ENCODE peak calls at places on chromosomes 12 and 14, in six cellular contexts. One of them, this sample, is unnamed.

GRCh38 chr14:100636559-100636958 is 49.3 kb upstream of the BEGAIN start:
- DNase-seq in posterior vena cava: no peak
- DNase-seq in ovary: no peak
- DNase-seq in GM04504: no peak
- DNase-seq in activated T-cell treated with anti-CD3 and anti-CD28 coated beads for 48 hours: no peak
- DNase-seq in NCI-H2081: no peak
- DNase-seq in this sample: no peak

GRCh38 chr14:23095196-23096108 is at the start of gene C14orf119:
- DNase-seq in activated T-cell treated with anti-CD3 and anti-CD28 coated beads for 48 hours: peak
- DNase-seq in posterior vena cava: peak
- DNase-seq in NCI-H2081: no peak
- DNase-seq in ovary: peak
- DNase-seq in GM04504: peak
- DNase-seq in this sample: peak

GRCh38 chr12:78914859-78915331 is 50.3 kb downstream of the SYT1 start:
- DNase-seq in ovary: no peak
- DNase-seq in activated T-cell treated with anti-CD3 and anti-CD28 coated beads for 48 hours: no peak
- DNase-seq in NCI-H2081: no peak
- DNase-seq in posterior vena cava: no peak
- DNase-seq in GM04504: no peak
- DNase-seq in this sample: no peak

GRCh38 chr12:110824342-110824741 is 22.4 kb upstream of the CCDC63 start:
- DNase-seq in activated T-cell treated with anti-CD3 and anti-CD28 coated beads for 48 hours: no peak
- DNase-seq in posterior vena cava: no peak
- DNase-seq in ovary: no peak
- DNase-seq in NCI-H2081: no peak
- DNase-seq in GM04504: no peak
- DNase-seq in this sample: no peak

GRCh38 chr12:70823182-70823976 is 97.2 kb downstream of the PTPRR start:
- DNase-seq in ovary: no peak
- DNase-seq in posterior vena cava: no peak
- DNase-seq in GM04504: no peak
- DNase-seq in NCI-H2081: no peak
- DNase-seq in activated T-cell treated with anti-CD3 and anti-CD28 coated beads for 48 hours: no peak
- DNase-seq in this sample: no peak

GRCh38 chr12:1611775-1612174 is 17.3 kb upstream of the WNT5B start:
- DNase-seq in activated T-cell treated with anti-CD3 and anti-CD28 coated beads for 48 hours: no peak
- DNase-seq in ovary: no peak
- DNase-seq in posterior vena cava: no peak
- DNase-seq in GM04504: peak
- DNase-seq in NCI-H2081: no peak
- DNase-seq in this sample: no peak

GRCh38 chr14:75454963-75455546 is 27.2 kb downstream of the JDP2 start:
- DNase-seq in NCI-H2081: no peak
- DNase-seq in ovary: peak
- DNase-seq in posterior vena cava: peak
- DNase-seq in GM04504: peak
- DNase-seq in activated T-cell treated with anti-CD3 and anti-CD28 coated beads for 48 hours: no peak
- DNase-seq in this sample: peak

GRCh38 chr12:78191611-78192010 is 360.9 kb downstream of the NAV3 start:
- DNase-seq in activated T-cell treated with anti-CD3 and anti-CD28 coated beads for 48 hours: no peak
- DNase-seq in ovary: no peak
- DNase-seq in NCI-H2081: no peak
- DNase-seq in GM04504: no peak
- DNase-seq in posterior vena cava: no peak
- DNase-seq in this sample: no peak

GRCh38 chr14:74426202-74426582 is at the start of gene SYNDIG1L:
- DNase-seq in ovary: no peak
- DNase-seq in activated T-cell treated with anti-CD3 and anti-CD28 coated beads for 48 hours: no peak
- DNase-seq in GM04504: no peak
- DNase-seq in posterior vena cava: no peak
- DNase-seq in NCI-H2081: no peak
- DNase-seq in this sample: no peak

GRCh38 chr14:101069666-101070362 is 166.3 kb upstream of the RTL1 start:
- DNase-seq in ovary: peak
- DNase-seq in NCI-H2081: no peak
- DNase-seq in posterior vena cava: peak
- DNase-seq in activated T-cell treated with anti-CD3 and anti-CD28 coated beads for 48 hours: no peak
- DNase-seq in GM04504: no peak
- DNase-seq in this sample: no peak

GRCh38 chr14:54109521-54110120 is 153.0 kb upstream of the BMP4 start:
- DNase-seq in NCI-H2081: no peak
- DNase-seq in posterior vena cava: no peak
- DNase-seq in ovary: no peak
- DNase-seq in activated T-cell treated with anti-CD3 and anti-CD28 coated beads for 48 hours: no peak
- DNase-seq in GM04504: no peak
- DNase-seq in this sample: no peak

GRCh38 chr14:99425272-99425681 is 55.4 kb downstream of the SETD3 start:
- DNase-seq in activated T-cell treated with anti-CD3 and anti-CD28 coated beads for 48 hours: no peak
- DNase-seq in NCI-H2081: peak
- DNase-seq in posterior vena cava: no peak
- DNase-seq in ovary: no peak
- DNase-seq in GM04504: no peak
- DNase-seq in this sample: no peak

GRCh38 chr12:43676183-43676813 is 82.3 kb downstream of the PUS7L start:
- DNase-seq in activated T-cell treated with anti-CD3 and anti-CD28 coated beads for 48 hours: no peak
- DNase-seq in GM04504: no peak
- DNase-seq in posterior vena cava: no peak
- DNase-seq in ovary: no peak
- DNase-seq in NCI-H2081: no peak
- DNase-seq in this sample: no peak

GRCh38 chr14:22980672-22981089 is 1.7 kb downstream of the AJUBA start:
- DNase-seq in ovary: peak
- DNase-seq in NCI-H2081: no peak
- DNase-seq in activated T-cell treated with anti-CD3 and anti-CD28 coated beads for 48 hours: peak
- DNase-seq in posterior vena cava: no peak
- DNase-seq in GM04504: no peak
- DNase-seq in this sample: peak

GRCh38 chr12:89451876-89452275 is 72.7 kb downstream of the GALNT4 start:
- DNase-seq in NCI-H2081: no peak
- DNase-seq in activated T-cell treated with anti-CD3 and anti-CD28 coated beads for 48 hours: no peak
- DNase-seq in posterior vena cava: no peak
- DNase-seq in GM04504: peak
- DNase-seq in ovary: peak
- DNase-seq in this sample: peak

GRCh38 chr12:78240827-78241226 is 410.1 kb downstream of the NAV3 start:
- DNase-seq in activated T-cell treated with anti-CD3 and anti-CD28 coated beads for 48 hours: no peak
- DNase-seq in NCI-H2081: no peak
- DNase-seq in GM04504: no peak
- DNase-seq in posterior vena cava: no peak
- DNase-seq in ovary: no peak
- DNase-seq in this sample: no peak

GRCh38 chr12:54526800-54527630 is 22.4 kb upstream of the PDE1B start:
- DNase-seq in GM04504: no peak
- DNase-seq in posterior vena cava: no peak
- DNase-seq in activated T-cell treated with anti-CD3 and anti-CD28 coated beads for 48 hours: peak
- DNase-seq in NCI-H2081: peak
- DNase-seq in ovary: peak
- DNase-seq in this sample: peak

GRCh38 chr14:32939254-32940065 is 781 bp downstream of the NPAS3 start:
- DNase-seq in ovary: peak
- DNase-seq in NCI-H2081: peak
- DNase-seq in posterior vena cava: peak
- DNase-seq in GM04504: peak
- DNase-seq in activated T-cell treated with anti-CD3 and anti-CD28 coated beads for 48 hours: no peak
- DNase-seq in this sample: peak

GRCh38 chr12:77049767-77050353 is 15.5 kb downstream of the E2F7 start:
- DNase-seq in posterior vena cava: no peak
- DNase-seq in activated T-cell treated with anti-CD3 and anti-CD28 coated beads for 48 hours: no peak
- DNase-seq in GM04504: peak
- DNase-seq in ovary: no peak
- DNase-seq in NCI-H2081: peak
- DNase-seq in this sample: no peak

GRCh38 chr12:124379938-124380754 is 85.3 kb downstream of the RFLNA start:
- DNase-seq in ovary: peak
- DNase-seq in GM04504: no peak
- DNase-seq in NCI-H2081: no peak
- DNase-seq in activated T-cell treated with anti-CD3 and anti-CD28 coated beads for 48 hours: no peak
- DNase-seq in posterior vena cava: peak
- DNase-seq in this sample: peak

GRCh38 chr12:63238892-63239291 is 87.9 kb upstream of the AVPR1A start:
- DNase-seq in NCI-H2081: no peak
- DNase-seq in ovary: no peak
- DNase-seq in GM04504: no peak
- DNase-seq in activated T-cell treated with anti-CD3 and anti-CD28 coated beads for 48 hours: no peak
- DNase-seq in posterior vena cava: no peak
- DNase-seq in this sample: no peak

GRCh38 chr14:45838597-45838996 is 585.6 kb upstream of the MIS18BP1 start:
- DNase-seq in GM04504: no peak
- DNase-seq in posterior vena cava: no peak
- DNase-seq in NCI-H2081: peak
- DNase-seq in ovary: no peak
- DNase-seq in activated T-cell treated with anti-CD3 and anti-CD28 coated beads for 48 hours: no peak
- DNase-seq in this sample: no peak

GRCh38 chr14:93201155-93201704 is 5.6 kb downstream of the GON7 start:
- DNase-seq in NCI-H2081: no peak
- DNase-seq in activated T-cell treated with anti-CD3 and anti-CD28 coated beads for 48 hours: no peak
- DNase-seq in ovary: no peak
- DNase-seq in GM04504: no peak
- DNase-seq in posterior vena cava: no peak
- DNase-seq in this sample: no peak

GRCh38 chr12:40565029-40565633 is 127.1 kb upstream of the CNTN1 start:
- DNase-seq in NCI-H2081: no peak
- DNase-seq in ovary: no peak
- DNase-seq in GM04504: no peak
- DNase-seq in posterior vena cava: no peak
- DNase-seq in activated T-cell treated with anti-CD3 and anti-CD28 coated beads for 48 hours: no peak
- DNase-seq in this sample: no peak

GRCh38 chr14:105149146-105149781 is 19.3 kb downstream of the JAG2 start:
- DNase-seq in activated T-cell treated with anti-CD3 and anti-CD28 coated beads for 48 hours: no peak
- DNase-seq in NCI-H2081: no peak
- DNase-seq in posterior vena cava: peak
- DNase-seq in GM04504: no peak
- DNase-seq in ovary: no peak
- DNase-seq in this sample: no peak

GRCh38 chr12:42410345-42410744 is 84.4 kb downstream of the PPHLN1 start:
- DNase-seq in activated T-cell treated with anti-CD3 and anti-CD28 coated beads for 48 hours: no peak
- DNase-seq in posterior vena cava: no peak
- DNase-seq in GM04504: no peak
- DNase-seq in ovary: no peak
- DNase-seq in NCI-H2081: no peak
- DNase-seq in this sample: no peak

This sample was measured in SJSA1.